ENCODE peak calls at places on chromosomes 4 and X, in seven cellular contexts. G, C, P, K, M, I and A are unnamed samples. For H3K27me3, the result is how much of the 10 kb centered on the place peaks cover.

GRCh38 chr4:680931-681645 is 6.7 kb downstream of the MYL5 start:
- DNase-seq in G (peak), C (no peak), P (peak), K (peak), M (peak), I (peak), A (peak)

GRCh38 chrX:70762285-70762684 is 146.2 kb downstream of the TEX11 start:
- DNase-seq in G (no peak), C (no peak), P (no peak), K (no peak), M (no peak), I (no peak), A (no peak)

GRCh38 chr4:149825336-149825735 is 9.7 kb upstream of the IQCM start:
- DNase-seq in G (no peak), C (no peak), P (no peak), K (no peak), M (no peak), I (no peak), A (no peak)

GRCh38 chrX:96004386-96004785 is 680.3 kb upstream of the DIAPH2 start:
- DNase-seq in G (no peak), C (no peak), P (no peak), K (no peak), M (no peak), I (no peak), A (no peak)

GRCh38 chr4:18422685-18423084 is 401.1 kb upstream of the LCORL start:
- DNase-seq in G (no peak), C (no peak), P (no peak), K (no peak), M (no peak), I (no peak), A (no peak)

GRCh38 chr4:5133201-5133600 is 81.9 kb downstream of the STK32B start:
- DNase-seq in G (no peak), C (no peak), P (no peak), K (no peak), M (no peak), I (no peak), A (no peak)

GRCh38 chrX:43753637-43754036 is 97.5 kb downstream of the MAOA start:
- DNase-seq in G (no peak), C (no peak), P (no peak), K (no peak), M (no peak), I (no peak), A (no peak)

GRCh38 chrX:136742721-136743379 is 37.9 kb downstream of the ARHGEF6 start:
- DNase-seq in G (no peak), C (no peak), P (no peak), K (no peak), M (no peak), I (no peak), A (no peak)

GRCh38 chr4:23819041-23819511 is 70.8 kb downstream of the PPARGC1A start:
- DNase-seq in G (no peak), C (no peak), P (peak), K (no peak), M (no peak), I (no peak), A (no peak)

GRCh38 chrX:10769165-10769564 is 148.8 kb upstream of the MID1 start:
- DNase-seq in G (no peak), C (no peak), P (no peak), K (no peak), M (no peak), I (no peak), A (no peak)

GRCh38 chrX:22652596-22652995 is 347.2 kb upstream of the DDX53 start:
- DNase-seq in G (peak), C (no peak), P (no peak), K (peak), M (no peak), I (no peak), A (peak)

GRCh38 chr4:2044542-2045517 is 14.3 kb upstream of the NAT8L start:
- DNase-seq in G (no peak), C (no peak), P (no peak), K (no peak), M (no peak), I (no peak), A (no peak)

GRCh38 chrX:113384628-113385027 is 544.0 kb upstream of the AMOT start:
- DNase-seq in G (no peak), C (no peak), P (no peak), K (peak), M (peak), I (no peak), A (peak)

GRCh38 chr4:155094421-155094820 is 114.0 kb upstream of the NPY2R start:
- DNase-seq in G (no peak), C (no peak), P (no peak), K (no peak), M (no peak), I (no peak), A (no peak)

GRCh38 chrX:3046253-3046909 is 5.1 kb downstream of the ARSF start:
- DNase-seq in G (no peak), C (no peak), P (no peak), K (no peak), M (no peak), I (no peak), A (no peak)

GRCh38 chr4:168199262-168199957 is 107.1 kb downstream of the ANXA10 start:
- DNase-seq in G (no peak), C (no peak), P (no peak), K (no peak), M (no peak), I (no peak), A (no peak)

GRCh38 chr4:3344596-3344995 is 51.8 kb downstream of the RGS12 start:
- DNase-seq in G (no peak), C (no peak), P (no peak), K (no peak), M (no peak), I (no peak), A (no peak)

GRCh38 chrX:44082829-44083228 is 109.6 kb upstream of the NDP start:
- DNase-seq in G (no peak), C (no peak), P (no peak), K (no peak), M (no peak), I (no peak), A (no peak)

GRCh38 chr4:73541251-73541650 is 59.7 kb downstream of the AFM start:
- DNase-seq in G (no peak), C (no peak), P (no peak), K (no peak), M (no peak), I (no peak), A (no peak)

GRCh38 chr4:159547645-159548308 is 444.9 kb downstream of the RAPGEF2 start:
- DNase-seq in G (no peak), C (peak), P (no peak), K (no peak), M (no peak), I (no peak), A (no peak)

GRCh38 chrX:103343105-103343504 is 13.1 kb downstream of the TCEAL7 start:
- DNase-seq in G (peak), C (no peak), P (peak), K (peak), M (no peak), I (peak), A (peak)

GRCh38 chrX:39152106-39152649 is 350.9 kb downstream of the MID1IP1 start:
- DNase-seq in G (peak), C (peak), P (peak), K (peak), M (no peak), I (no peak), A (peak)

GRCh38 chrX:132031867-132032266 is 8.8 kb downstream of the STK26 start:
- DNase-seq in G (no peak), C (no peak), P (no peak), K (no peak), M (no peak), I (no peak), A (no peak)

GRCh38 chr4:57119054-57119651 is 9.0 kb upstream of the IGFBP7 start:
- DNase-seq in G (peak), C (no peak), P (peak), K (peak), M (peak), I (peak), A (peak)

GRCh38 chr4:61938250-61938846 is 738.2 kb downstream of the ADGRL3 start:
- DNase-seq in G (no peak), C (no peak), P (no peak), K (no peak), M (no peak), I (no peak), A (no peak)

GRCh38 chr4:100736651-100737450 is 219.0 kb upstream of the EMCN start:
- DNase-seq in G (no peak), C (no peak), P (no peak), K (peak), M (no peak), I (no peak), A (no peak)

GRCh38 chr4:73446336-73446938 is 10.4 kb downstream of the AFP start:
- DNase-seq in G (no peak), C (peak), P (no peak), K (peak), M (no peak), I (no peak), A (peak)

GRCh38 chr4:120865985-120866384 is 56.5 kb downstream of the PRDM5 start:
- DNase-seq in G (no peak), C (peak), P (no peak), K (no peak), M (no peak), I (no peak), A (no peak)
- TF ChIP-seq CTCF in G (no peak), C (no peak), P (no peak), K (no peak), M (no peak), I (no peak), A (no peak)

GRCh38 chrX:15574017-15574416 is 26.7 kb downstream of the ACE2 start:
- DNase-seq in G (no peak), C (no peak), P (no peak), K (no peak), M (no peak), I (no peak), A (no peak)
- H3K27me3 ChIP-seq in G (under half), C (under half), P (under half), K (under half), M (under half), I (under half), A (under half)

GRCh38 chr4:53593765-53594164 is 2.5 kb upstream of the LNX1 start:
- DNase-seq in G (no peak), C (no peak), P (no peak), K (no peak), M (no peak), I (no peak), A (no peak)

GRCh38 chr4:53589511-53589910 is 1.8 kb downstream of the LNX1 start:
- DNase-seq in G (no peak), C (no peak), P (no peak), K (no peak), M (no peak), I (no peak), A (no peak)

GRCh38 chr4:53592128-53592527 is 842 bp upstream of the LNX1 start:
- DNase-seq in G (peak), C (no peak), P (no peak), K (peak), M (no peak), I (no peak), A (no peak)

GRCh38 chr4:53592686-53593641 is 1.7 kb upstream of the LNX1 start:
- DNase-seq in G (peak), C (no peak), P (peak), K (peak), M (peak), I (peak), A (no peak)

DNA sequence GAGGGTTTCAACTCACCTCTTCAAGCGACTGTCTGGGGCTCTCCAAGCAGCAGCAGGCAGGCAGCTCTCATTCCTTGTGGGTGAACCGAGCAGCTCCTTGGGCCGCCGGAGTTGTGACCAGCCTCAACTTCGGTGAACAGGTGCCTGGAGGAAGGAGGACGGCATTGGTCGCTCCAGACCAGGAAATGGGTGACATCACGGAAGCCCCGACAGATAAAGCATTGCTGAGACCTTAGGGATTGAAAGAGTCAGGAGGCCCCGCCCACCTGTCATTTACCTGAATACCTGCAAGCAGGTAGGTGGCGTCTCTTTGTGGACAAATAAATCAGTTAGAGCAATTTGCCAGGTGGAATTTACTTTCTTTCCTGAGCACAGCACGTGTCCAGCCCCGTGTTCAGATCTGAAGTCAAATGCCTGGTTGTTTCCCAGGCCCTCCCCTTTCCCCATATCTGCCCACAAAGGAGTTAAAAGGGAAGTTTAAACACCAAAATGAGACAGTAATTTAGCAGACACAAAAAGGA is at the start of gene LNX1:
- DNase-seq in G (peak), C (no peak), P (no peak), K (no peak), M (no peak), I (peak), A (no peak)
- H3K4me3 ChIP-seq in G (peak), C (no peak), P (no peak), K (no peak), M (no peak), I (peak), A (no peak)

GRCh38 chr4:10019521-10020051 is 1.7 kb downstream of the SLC2A9 start:
- DNase-seq in G (no peak), C (no peak), P (peak), K (peak), M (no peak), I (no peak), A (no peak)
- TF ChIP-seq CTCF in G (no peak), C (no peak), P (no peak), K (no peak), M (no peak), I (no peak), A (no peak)

DNA sequence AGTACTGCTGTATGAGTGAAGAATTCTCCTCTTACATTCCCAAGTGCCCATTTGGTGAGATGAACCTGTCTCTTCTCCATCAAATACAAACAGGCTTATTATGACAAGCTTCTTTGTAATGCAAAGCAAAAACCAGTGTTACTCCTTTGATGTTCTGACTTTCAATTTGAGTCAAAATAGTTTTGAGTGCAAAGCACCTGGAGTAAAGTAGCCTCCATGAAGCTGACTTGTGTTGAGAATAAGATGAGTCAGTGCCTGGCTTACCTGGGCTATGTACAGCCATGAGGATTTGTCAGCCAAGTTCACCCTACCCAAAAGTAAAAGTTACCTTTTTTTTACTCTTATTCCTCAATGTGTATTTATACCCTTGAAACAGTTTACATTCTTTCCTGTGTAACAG is 132.5 kb upstream of the FMR1 start:
- DNase-seq in G (no peak), C (no peak), P (no peak), K (no peak), M (no peak), I (no peak), A (no peak)
- H3K27me3 ChIP-seq in G (under half), C (under half), P (under half), K (under half), M (under half), I (under half), A (under half)

GRCh38 chrX:130084651-130085237 is 25.6 kb downstream of the ELF4 start:
- DNase-seq in G (no peak), C (no peak), P (no peak), K (no peak), M (no peak), I (no peak), A (no peak)

GRCh38 chrX:130082244-130083106 is 27.8 kb downstream of the ELF4 start:
- DNase-seq in G (no peak), C (no peak), P (peak), K (peak), M (peak), I (no peak), A (peak)

GRCh38 chrX:130083107-130083490 is 27.2 kb downstream of the ELF4 start:
- DNase-seq in G (no peak), C (no peak), P (no peak), K (no peak), M (no peak), I (no peak), A (no peak)

GRCh38 chrX:130085551-130085986 is 24.7 kb downstream of the ELF4 start:
- DNase-seq in G (no peak), C (no peak), P (no peak), K (no peak), M (no peak), I (no peak), A (no peak)

DNA sequence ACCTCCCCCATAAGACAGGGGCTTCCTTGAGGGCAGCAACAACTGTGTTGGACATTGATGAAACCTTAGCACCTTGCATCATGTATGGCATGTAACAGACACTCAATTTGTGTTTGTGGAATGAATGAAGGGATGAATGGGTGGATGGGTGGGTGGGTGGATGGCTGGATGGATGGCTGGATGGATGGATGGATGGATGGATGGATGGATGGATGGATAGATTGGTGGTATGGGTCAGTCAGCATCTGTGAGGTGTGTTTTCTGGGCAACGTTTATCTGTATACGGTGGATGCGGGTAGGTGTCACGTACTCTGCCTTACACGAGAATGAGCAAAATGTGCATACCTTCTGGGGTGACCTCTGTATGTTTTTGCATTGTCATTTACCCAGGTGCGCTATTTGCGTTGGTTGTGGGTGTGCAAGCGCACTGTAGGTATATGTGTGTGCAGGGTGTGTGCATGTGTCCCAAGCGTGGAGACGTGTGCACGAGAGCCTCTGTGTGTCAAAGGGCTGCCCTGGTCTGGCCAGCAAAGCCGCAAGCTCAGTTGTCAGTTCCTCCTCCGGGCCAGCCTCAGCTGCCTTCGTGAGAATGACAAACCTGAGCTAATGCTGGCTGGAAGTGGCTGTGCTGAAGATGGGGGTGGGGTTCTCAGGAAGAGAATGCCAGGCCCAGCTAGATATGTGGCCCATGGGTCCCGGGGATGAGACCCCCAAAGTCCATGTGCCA is 26.5 kb downstream of the ELF4 start:
- DNase-seq in G (no peak), C (no peak), P (no peak), K (peak), M (no peak), I (no peak), A (no peak)
- H3K4me3 ChIP-seq in G (no peak), C (no peak), P (no peak), K (no peak), M (no peak), I (no peak), A (no peak)